ENCODE peak calls at places on chromosome X, in seven cellular contexts. V, I, Z, D, M, F and Y are unnamed samples. For H3K4me1, the result is how much of the 10 kb centered on the place peaks cover.

GRCh38 chrX:129006491-129006890 is 516.8 kb downstream of the SMARCA1 start:
- DNase-seq in V (no peak), I (no peak), Z (no peak), D (no peak), M (no peak), F (no peak), Y (no peak)

GRCh38 chrX:22575161-22575845 is 302.6 kb downstream of the CBLL2 start:
- DNase-seq in V (no peak), I (no peak), Z (no peak), D (no peak), M (no peak), F (no peak), Y (no peak)

GRCh38 chrX:153828723-153829548 is 1.4 kb downstream of the PDZD4 start:
- DNase-seq in V (peak), I (no peak), Z (peak), D (peak), M (no peak), F (no peak), Y (no peak)

GRCh38 chrX:133005038-133005437 is 46.6 kb upstream of the HS6ST2 start:
- DNase-seq in V (peak), I (no peak), Z (no peak), D (peak), M (no peak), F (peak), Y (peak)

GRCh38 chrX:11100281-11101035 is 10.7 kb upstream of the HCCS start:
- DNase-seq in V (peak), I (no peak), Z (no peak), D (peak), M (no peak), F (peak), Y (no peak)

GRCh38 chrX:63503541-63503940 is 152.4 kb upstream of the SPIN4 start:
- DNase-seq in V (no peak), I (no peak), Z (no peak), D (no peak), M (no peak), F (no peak), Y (no peak)

GRCh38 chrX:154378059-154378798 is 866 bp upstream of the EMD start:
- DNase-seq in V (no peak), I (no peak), Z (no peak), D (peak), M (no peak), F (peak), Y (no peak)

GRCh38 chrX:154398668-154399526 is 720 bp downstream of the RPL10 start:
- DNase-seq in V (peak), I (no peak), Z (peak), D (peak), M (no peak), F (peak), Y (no peak)

GRCh38 chrX:134548257-134548732 is 88.3 kb downstream of the HPRT1 start:
- DNase-seq in V (no peak), I (no peak), Z (no peak), D (peak), M (no peak), F (no peak), Y (no peak)

GRCh38 chrX:45621356-45622041 is 420.8 kb upstream of the DIPK2B start:
- DNase-seq in V (no peak), I (no peak), Z (no peak), D (no peak), M (no peak), F (no peak), Y (no peak)

GRCh38 chrX:19883878-19884277 is 3.5 kb downstream of the SH3KBP1 start:
- DNase-seq in V (no peak), I (peak), Z (no peak), D (no peak), M (peak), F (no peak), Y (no peak)

GRCh38 chrX:25597561-25597960 is 540.6 kb upstream of the MAGEB18 start:
- DNase-seq in V (no peak), I (no peak), Z (no peak), D (no peak), M (no peak), F (no peak), Y (no peak)

GRCh38 chrX:115562492-115562872 is 1.5 kb downstream of the PLS3 start:
- DNase-seq in V (peak), I (no peak), Z (no peak), D (no peak), M (no peak), F (no peak), Y (no peak)

GRCh38 chrX:153521034-153521433 is 3.6 kb downstream of the ATP2B3 start:
- DNase-seq in V (no peak), I (no peak), Z (no peak), D (peak), M (no peak), F (no peak), Y (no peak)

GRCh38 chrX:72142094-72142843 is 10.6 kb upstream of the RTL5 start:
- DNase-seq in V (no peak), I (no peak), Z (no peak), D (peak), M (no peak), F (no peak), Y (no peak)

GRCh38 chrX:63664083-63664482 is 120.9 kb downstream of the ARHGEF9 start:
- DNase-seq in V (no peak), I (no peak), Z (no peak), D (no peak), M (no peak), F (no peak), Y (no peak)

GRCh38 chrX:13081385-13082285 is 37.2 kb upstream of the FAM9C start:
- DNase-seq in V (no peak), I (peak), Z (no peak), D (no peak), M (no peak), F (no peak), Y (no peak)

GRCh38 chrX:119573840-119574393 is 446 bp upstream of the UBE2A start:
- DNase-seq in V (peak), I (no peak), Z (no peak), D (peak), M (peak), F (peak), Y (no peak)

GRCh38 chrX:97704881-97705280 is 821.2 kb downstream of the RPA4 start:
- DNase-seq in V (no peak), I (no peak), Z (no peak), D (no peak), M (no peak), F (no peak), Y (no peak)

GRCh38 chrX:77900688-77901087 is 1.4 kb downstream of the COX7B start:
- DNase-seq in V (no peak), I (no peak), Z (no peak), D (no peak), M (no peak), F (no peak), Y (no peak)

GRCh38 chrX:18938710-18939109 is 45.2 kb downstream of the PHKA2 start:
- DNase-seq in V (no peak), I (no peak), Z (no peak), D (no peak), M (no peak), F (no peak), Y (no peak)

GRCh38 chrX:74118503-74118902 is 185.5 kb upstream of the ZCCHC13 start:
- DNase-seq in V (no peak), I (no peak), Z (no peak), D (no peak), M (no peak), F (no peak), Y (no peak)

GRCh38 chrX:129908636-129909035 is 2.7 kb downstream of the UTP14A start:
- DNase-seq in V (peak), I (no peak), Z (no peak), D (no peak), M (peak), F (no peak), Y (no peak)

GRCh38 chrX:129845616-129846190 is 2.0 kb upstream of the ZDHHC9 start:
- DNase-seq in V (no peak), I (no peak), Z (no peak), D (no peak), M (peak), F (no peak), Y (no peak)

GRCh38 chrX:100404851-100405250 is 5.2 kb downstream of the PCDH19 start:
- DNase-seq in V (no peak), I (no peak), Z (no peak), D (no peak), M (no peak), F (no peak), Y (no peak)

GRCh38 chrX:119482497-119483480 is 14.5 kb downstream of the SLC25A5 start:
- DNase-seq in V (no peak), I (no peak), Z (peak), D (peak), M (no peak), F (peak), Y (no peak)

GRCh38 chrX:72255445-72255844 is 16.6 kb upstream of the ERCC6L start:
- DNase-seq in V (no peak), I (no peak), Z (peak), D (no peak), M (no peak), F (no peak), Y (no peak)

GRCh38 chrX:106952988-106953387 is 32.8 kb downstream of the CLDN2 start:
- DNase-seq in V (no peak), I (no peak), Z (no peak), D (peak), M (no peak), F (no peak), Y (no peak)

GRCh38 chrX:15107367-15107988 is 162.4 kb downstream of the ASB9 start:
- DNase-seq in V (no peak), I (no peak), Z (no peak), D (no peak), M (no peak), F (no peak), Y (no peak)

GRCh38 chrX:154724999-154725756 is 25.7 kb downstream of the GAB3 start:
- DNase-seq in V (no peak), I (no peak), Z (no peak), D (no peak), M (no peak), F (no peak), Y (no peak)

GRCh38 chrX:45584717-45585116 is 384.0 kb upstream of the DIPK2B start:
- DNase-seq in V (peak), I (no peak), Z (no peak), D (no peak), M (no peak), F (no peak), Y (no peak)

GRCh38 chrX:136200466-136200865 is 50.7 kb downstream of the MAP7D3 start:
- DNase-seq in V (no peak), I (no peak), Z (no peak), D (no peak), M (no peak), F (peak), Y (no peak)

GRCh38 chrX:12425496-12425895 is 287.2 kb downstream of the FRMPD4 start:
- DNase-seq in V (no peak), I (no peak), Z (no peak), D (no peak), M (no peak), F (no peak), Y (no peak)

GRCh38 chrX:63963382-63963781 is 178.4 kb upstream of the ARHGEF9 start:
- DNase-seq in V (no peak), I (no peak), Z (no peak), D (no peak), M (no peak), F (no peak), Y (no peak)

GRCh38 chrX:37955273-37955672 is 51.1 kb upstream of the SYTL5 start:
- DNase-seq in V (no peak), I (no peak), Z (no peak), D (no peak), M (no peak), F (no peak), Y (no peak)

GRCh38 chrX:37961118-37961517 is 45.2 kb upstream of the SYTL5 start:
- DNase-seq in V (no peak), I (no peak), Z (no peak), D (no peak), M (no peak), F (no peak), Y (no peak)

GRCh38 chrX:37959212-37960021 is 46.9 kb upstream of the SYTL5 start:
- DNase-seq in V (peak), I (no peak), Z (no peak), D (no peak), M (no peak), F (no peak), Y (no peak)

GRCh38 chrX:37956223-37956622 is 50.1 kb upstream of the SYTL5 start:
- DNase-seq in V (no peak), I (no peak), Z (no peak), D (no peak), M (no peak), F (no peak), Y (no peak)

DNA sequence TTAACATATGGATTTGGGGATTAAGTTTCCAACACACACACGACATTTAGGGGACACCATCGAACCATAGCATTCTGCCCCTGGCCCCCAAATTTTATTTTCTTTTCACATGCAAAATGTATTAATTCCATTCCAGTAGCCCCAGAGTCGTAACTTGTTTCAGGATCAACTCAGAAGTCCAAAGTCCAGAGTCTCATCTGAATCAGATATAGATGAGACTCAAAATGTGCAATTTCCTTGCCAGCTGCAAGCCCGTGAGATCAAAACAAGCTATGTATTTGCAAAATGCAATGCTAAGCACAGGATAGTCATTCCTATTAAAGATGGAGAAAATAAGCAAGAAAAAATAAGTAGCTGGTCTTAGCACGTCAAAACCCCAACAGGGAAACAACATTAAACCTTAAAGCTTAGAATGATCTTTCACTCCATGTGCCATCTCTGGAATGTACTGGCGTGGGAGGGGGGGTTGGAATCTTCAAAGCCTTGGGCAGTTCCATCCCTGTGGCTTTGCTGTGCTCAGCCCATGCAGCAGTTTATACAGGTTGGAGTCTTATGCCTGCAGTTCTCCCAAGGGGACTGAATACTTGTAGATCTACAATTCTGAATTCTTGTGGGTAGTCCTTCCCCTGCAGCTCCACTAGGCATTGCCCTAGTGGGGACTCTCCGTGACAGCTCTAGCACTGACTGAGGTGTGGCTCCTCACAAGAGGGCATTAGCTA is 47.7 kb upstream of the SYTL5 start:
- DNase-seq in V (peak), I (no peak), Z (no peak), D (no peak), M (no peak), F (no peak), Y (no peak)
- TF ChIP-seq CTCF in V (no peak), I (no peak), Z (no peak), D (no peak), M (no peak), F (no peak), Y (no peak)

GRCh38 chrX:23578079-23578478 is 89.2 kb upstream of the PRDX4 start:
- DNase-seq in V (no peak), I (no peak), Z (no peak), D (no peak), M (no peak), F (no peak), Y (no peak)
- TF ChIP-seq SIN3A in V (no peak), I (no peak), Z (no peak), D (no peak), M (no peak), F (no peak), Y (no peak)

GRCh38 chrX:42123369-42123768 is 200.0 kb upstream of the CASK start:
- DNase-seq in V (no peak), I (no peak), Z (no peak), D (no peak), M (no peak), F (no peak), Y (no peak)

GRCh38 chrX:42117318-42117717 is 194.0 kb upstream of the CASK start:
- DNase-seq in V (no peak), I (no peak), Z (no peak), D (no peak), M (no peak), F (no peak), Y (no peak)

DNA sequence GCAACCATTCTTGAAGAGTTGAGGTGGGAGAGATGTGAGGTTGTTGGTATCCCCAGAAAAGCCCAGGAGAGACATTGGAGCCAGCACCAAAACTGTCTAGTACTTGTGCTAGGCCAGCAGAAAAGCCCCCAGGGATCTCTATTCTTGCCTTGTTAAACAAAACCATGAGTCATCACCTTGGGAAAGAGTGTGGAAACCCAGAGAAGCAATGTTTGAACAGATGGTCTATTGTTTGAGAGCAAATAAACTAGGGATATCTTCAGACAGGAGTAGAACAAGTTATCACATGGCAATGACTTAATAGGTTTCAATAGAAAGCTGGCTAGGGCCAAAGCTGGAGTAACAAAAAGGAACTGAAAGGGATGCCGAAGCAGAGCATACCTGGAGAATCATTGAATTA is 195.7 kb upstream of the CASK start:
- DNase-seq in V (peak), I (no peak), Z (no peak), D (no peak), M (peak), F (no peak), Y (no peak)
- H3K4me1 ChIP-seq in V (under half), I (under half), Z (under half), D (under half), M (under half), F (under half), Y (under half)

GRCh38 chrX:47960400-47960799 is 43.4 kb downstream of the ZNF182 start:
- DNase-seq in V (no peak), I (no peak), Z (no peak), D (no peak), M (no peak), F (no peak), Y (no peak)

GRCh38 chrX:47956016-47956415 is 47.8 kb downstream of the ZNF182 start:
- DNase-seq in V (no peak), I (no peak), Z (no peak), D (no peak), M (no peak), F (no peak), Y (no peak)

GRCh38 chrX:47958943-47959342 is 44.8 kb downstream of the ZNF182 start:
- DNase-seq in V (peak), I (no peak), Z (no peak), D (peak), M (no peak), F (no peak), Y (no peak)
- TF ChIP-seq CTCF in V (peak), I (peak), Z (peak), D (no peak), M (peak), F (peak), Y (peak)

GRCh38 chrX:46713672-46714487 is 45.0 kb downstream of the SLC9A7 start:
- DNase-seq in V (no peak), I (peak), Z (no peak), D (no peak), M (no peak), F (no peak), Y (no peak)
- TF ChIP-seq SIN3A in V (no peak), I (no peak), Z (no peak), D (no peak), M (no peak), F (no peak), Y (no peak)

DNA sequence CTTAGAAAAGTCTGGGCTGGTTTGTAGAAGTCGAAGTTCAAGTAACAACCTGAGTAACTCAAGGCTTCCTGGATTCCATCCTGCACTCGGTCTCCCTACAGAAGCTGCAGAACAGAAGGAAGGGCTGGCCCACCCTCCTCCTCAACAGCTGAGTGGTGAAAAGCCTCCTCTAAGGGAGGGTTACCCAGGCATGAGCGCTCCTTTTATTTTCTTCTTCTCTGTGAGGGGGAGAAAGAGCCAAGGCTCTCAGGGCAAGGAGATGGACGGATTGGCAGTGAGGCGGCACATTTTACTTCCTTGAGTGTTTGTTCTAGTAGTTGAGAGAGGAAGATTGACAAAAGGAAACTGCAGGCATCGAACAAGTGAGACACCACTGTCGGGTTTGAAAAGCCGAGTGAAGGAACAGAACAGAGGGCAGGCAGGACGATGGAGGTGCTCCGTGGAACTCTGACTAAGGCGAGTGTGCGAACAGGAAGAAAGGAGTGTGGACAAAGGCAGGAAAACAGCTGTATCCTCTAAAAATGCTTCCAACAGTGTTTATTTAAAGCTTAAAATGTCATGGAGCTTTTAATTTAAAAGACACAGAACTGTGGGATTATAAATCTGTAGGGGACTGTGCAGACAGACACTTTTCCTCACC is 38.4 kb upstream of the STS start:
- DNase-seq in V (no peak), I (no peak), Z (no peak), D (no peak), M (no peak), F (no peak), Y (no peak)
- H3K4me1 ChIP-seq in V (under half), I (half or more), Z (under half), D (under half), M (under half), F (under half), Y (under half)

GRCh38 chrX:114075073-114075673 is 508.7 kb upstream of the HTR2C start:
- DNase-seq in V (no peak), I (no peak), Z (no peak), D (peak), M (no peak), F (no peak), Y (no peak)
- TF ChIP-seq CTCF in V (no peak), I (no peak), Z (no peak), D (peak), M (peak), F (peak), Y (peak)

DNA sequence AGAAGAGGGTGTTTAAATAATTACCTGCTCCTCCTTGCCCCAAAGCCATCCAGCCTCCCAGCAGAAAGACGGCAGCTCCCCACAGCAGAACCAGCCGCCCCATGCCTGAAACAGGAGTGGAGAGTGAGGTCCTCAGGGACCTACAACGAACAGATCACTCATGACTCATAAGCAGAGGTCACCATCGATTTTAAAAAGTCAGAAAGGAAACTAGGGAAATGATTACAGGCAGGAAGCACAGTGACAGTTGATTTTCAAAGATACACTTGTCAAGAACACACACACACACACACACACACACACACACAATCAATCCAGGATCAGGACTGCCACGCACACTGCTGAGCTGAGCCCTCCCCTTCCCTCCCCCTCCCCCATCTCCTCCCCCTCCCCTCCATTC is at the start of gene CRLF2:
- DNase-seq in V (no peak), I (peak), Z (no peak), D (no peak), M (peak), F (no peak), Y (no peak)
- TF ChIP-seq SIN3A in V (no peak), I (no peak), Z (no peak), D (no peak), M (no peak), F (no peak), Y (no peak)

DNA sequence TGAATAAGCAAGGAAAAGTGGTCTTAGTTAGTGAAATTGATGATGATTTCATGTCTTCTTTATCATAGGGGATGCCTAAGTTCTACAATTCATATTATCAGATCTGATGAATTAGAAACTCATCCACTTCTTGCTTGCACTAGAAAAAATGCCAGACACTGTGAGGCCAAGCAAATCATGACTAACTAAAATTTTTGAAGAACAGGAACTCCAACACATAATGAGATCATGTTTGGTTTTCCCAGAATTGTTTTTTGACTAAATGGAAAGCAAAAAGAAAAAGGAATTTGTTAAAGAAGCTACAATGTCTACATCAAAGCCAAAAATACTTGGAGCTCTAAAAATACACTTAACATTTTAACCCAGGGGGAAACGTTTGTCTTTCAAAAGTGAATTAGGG is 120.4 kb downstream of the ARSF start:
- DNase-seq in V (no peak), I (no peak), Z (no peak), D (no peak), M (no peak), F (no peak), Y (no peak)
- H3K4me1 ChIP-seq in V (under half), I (under half), Z (under half), D (under half), M (under half), F (under half), Y (under half)